ENCODE peak calls at places on chromosomes 5 and 9, in four cellular contexts. X, E, G and F are unnamed samples.

GRCh38 chr9:130470950-130471349 is 26.2 kb downstream of the ASS1 start:
- DNase-seq in G (no peak), E (no peak), X (no peak), F (no peak)

GRCh38 chr5:87074934-87075541 is 192.6 kb upstream of the RASA1 start:
- DNase-seq in E (no peak), X (peak), G (no peak), F (peak)

GRCh38 chr9:99824378-99825157 is 2.9 kb downstream of the NR4A3 start:
- DNase-seq in E (peak), G (peak), X (peak), F (peak)

GRCh38 chr9:33510264-33511183 is 13.5 kb upstream of the ANKRD18B start:
- DNase-seq in G (peak), E (peak), X (peak), F (peak)

GRCh38 chr5:97377582-97377981 is 194.5 kb upstream of the RIOK2 start:
- DNase-seq in G (no peak), E (no peak), X (no peak), F (no peak)

GRCh38 chr9:87684627-87685204 is 41.2 kb upstream of the CTSL start:
- DNase-seq in X (peak), G (peak), E (peak), F (no peak)

GRCh38 chr5:54088081-54088480 is 222.3 kb downstream of the ARL15 start:
- DNase-seq in X (no peak), E (no peak), G (no peak), F (no peak)

GRCh38 chr5:51345106-51345505 is 38.1 kb upstream of the ISL1 start:
- DNase-seq in X (no peak), G (peak), E (no peak), F (no peak)

GRCh38 chr5:107915413-107915812 is 244.7 kb upstream of the EFNA5 start:
- DNase-seq in G (peak), E (no peak), X (no peak), F (no peak)

GRCh38 chr9:88537743-88538055 is 2.7 kb downstream of the NXNL2 start:
- DNase-seq in X (peak), E (peak), G (peak), F (peak)

GRCh38 chr9:94714494-94714893 is 12.0 kb upstream of the AOPEP start:
- DNase-seq in G (peak), X (no peak), E (no peak), F (no peak)

GRCh38 chr5:87770601-87771121 is 357.9 kb upstream of the CCNH start:
- DNase-seq in E (peak), G (no peak), X (no peak), F (no peak)

GRCh38 chr5:170755679-170756456 is 27.7 kb upstream of the GABRP start:
- DNase-seq in E (peak), G (no peak), X (peak), F (peak)